ENCODE peak calls at places on chromosomes 13 and 19, in ten cellular contexts. Q is NCI-H524; M is dermis blood vessel endothelial cell; W is breast epithelium; A is small intestine; X is stimulated activated CD8-positive, alpha-beta memory T cell treated with anti-CD3 and anti-CD28 coated beads, Interleukin-2, amount 100 ng/mL, for 1 hour; I is NCI-H1105; P is hippocampal formation; K is sciatic nerve; S is hypothalamus. N is an unnamed sample.

GRCh38 chr19:49157445-49158224 is at the start of gene TRPM4:
- DNase-seq in Q (peak), M (peak), W (peak), A (peak), X (no peak), I (peak), P (peak), K (peak), S (peak), N (peak)

GRCh38 chr13:95603887-95604533 is 40.5 kb downstream of the DZIP1 start:
- DNase-seq in Q (no peak), M (peak), W (no peak), A (peak), X (no peak), I (peak), P (no peak), K (no peak), S (no peak), N (peak)

GRCh38 chr13:43804461-43805070 is 17.8 kb upstream of the ENOX1 start:
- DNase-seq in Q (peak), M (peak), W (no peak), A (peak), X (no peak), I (peak), P (no peak), K (no peak), S (no peak), N (peak)

GRCh38 chr19:4391701-4392543 is 8.4 kb downstream of the SH3GL1 start:
- DNase-seq in Q (no peak), M (peak), W (no peak), A (peak), X (no peak), I (no peak), P (no peak), K (no peak), S (no peak), N (no peak)

GRCh38 chr13:109454167-109454917 is 332.0 kb downstream of the IRS2 start:
- DNase-seq in Q (no peak), M (no peak), W (no peak), A (no peak), X (no peak), I (no peak), P (no peak), K (no peak), S (no peak), N (no peak)

GRCh38 chr13:37642201-37642600 is 43.6 kb upstream of the POSTN start:
- DNase-seq in Q (no peak), M (no peak), W (no peak), A (no peak), X (no peak), I (no peak), P (no peak), K (no peak), S (no peak), N (no peak)

GRCh38 chr13:101624981-101625380 is 172.5 kb downstream of the ITGBL1 start:
- DNase-seq in Q (no peak), M (no peak), W (no peak), A (no peak), X (no peak), I (no peak), P (no peak), K (no peak), S (no peak), N (no peak)

GRCh38 chr19:3873151-3873550 is 4.3 kb upstream of the ZFR2 start:
- DNase-seq in Q (no peak), M (no peak), W (no peak), A (no peak), X (no peak), I (no peak), P (no peak), K (no peak), S (no peak), N (no peak)

GRCh38 chr19:48385461-48386087 is 5.8 kb downstream of the KDELR1 start:
- DNase-seq in Q (no peak), M (no peak), W (no peak), A (no peak), X (no peak), I (no peak), P (no peak), K (no peak), S (no peak), N (no peak)

GRCh38 chr19:29505034-29505824 is 20.6 kb upstream of the VSTM2B start:
- DNase-seq in Q (no peak), M (no peak), W (no peak), A (no peak), X (no peak), I (no peak), P (peak), K (no peak), S (peak), N (no peak)

GRCh38 chr13:99218969-99219368 is 18.3 kb downstream of the UBAC2 start:
- DNase-seq in Q (no peak), M (no peak), W (no peak), A (peak), X (no peak), I (no peak), P (no peak), K (no peak), S (no peak), N (no peak)

N was measured in H4.